ENCODE peak calls at places on chromosomes 2 and 18, in seven cellular contexts. V is heart right ventricle; J is RPMI7951; Q is CD8-positive, alpha-beta T cell; X is NCI-H1105; L is cerebellum; P is HTR-8/SVneo. A is an unnamed sample.

GRCh38 chr2:97808816-97809215 is 95.4 kb downstream of the ZAP70 start:
- DNase-seq in J (peak), P (no peak), Q (no peak), V (no peak), X (no peak), L (no peak), A (no peak)

GRCh38 chr18:76610933-76611749 is 116.1 kb upstream of the ZNF516 start:
- DNase-seq in Q (no peak), P (no peak), V (no peak), J (no peak), L (no peak), X (no peak), A (no peak)

GRCh38 chr18:9782073-9782857 is 74.2 kb downstream of the RAB31 start:
- DNase-seq in V (no peak), J (peak), Q (no peak), P (peak), X (no peak), L (no peak), A (no peak)

GRCh38 chr2:55159037-55159651 is 72.9 kb downstream of the CLHC1 start:
- DNase-seq in P (no peak), V (peak), J (no peak), Q (no peak), X (no peak), L (no peak), A (no peak)

GRCh38 chr2:111975053-111975552 is 76.7 kb downstream of the MERTK start:
- DNase-seq in L (no peak), J (peak), Q (no peak), P (peak), X (peak), V (no peak), A (no peak)

GRCh38 chr18:28875059-28875458 is 698.1 kb upstream of the CDH2 start:
- DNase-seq in P (no peak), J (no peak), V (no peak), X (peak), Q (no peak), L (no peak), A (no peak)

GRCh38 chr2:25030702-25031101 is 11.2 kb upstream of the EFR3B start:
- DNase-seq in X (no peak), P (no peak), Q (no peak), V (no peak), L (no peak), J (no peak), A (no peak)

GRCh38 chr2:241242306-241242705 is 53.8 kb downstream of the ANO7 start:
- DNase-seq in Q (no peak), V (no peak), L (no peak), P (no peak), X (no peak), J (no peak), A (no peak)

GRCh38 chr2:74944987-74945782 is 13.3 kb upstream of the POLE4 start:
- DNase-seq in P (no peak), L (no peak), X (no peak), J (peak), V (no peak), Q (no peak), A (no peak)

GRCh38 chr2:222568866-222569265 is 87.0 kb downstream of the FARSB start:
- DNase-seq in L (peak), V (peak), P (no peak), J (peak), Q (no peak), X (peak), A (no peak)

GRCh38 chr2:157806426-157806825 is 69.7 kb downstream of the ACVR1 start:
- DNase-seq in V (no peak), J (no peak), X (no peak), P (no peak), Q (no peak), L (no peak), A (no peak)

GRCh38 chr2:183532514-183532913 is 408.3 kb downstream of the NUP35 start:
- DNase-seq in V (no peak), J (no peak), Q (no peak), X (no peak), L (no peak), P (no peak), A (no peak)

GRCh38 chr2:202115385-202116060 is 42.5 kb downstream of the KIAA2012 start:
- DNase-seq in L (no peak), Q (no peak), P (peak), X (no peak), V (no peak), J (peak), A (no peak)

GRCh38 chr2:169711751-169712509 is 17.7 kb downstream of the PHOSPHO2 start:
- DNase-seq in X (no peak), L (no peak), V (no peak), J (no peak), Q (no peak), P (no peak), A (no peak)

GRCh38 chr2:35548171-35548570 is 807.4 kb upstream of the CRIM1 start:
- DNase-seq in J (no peak), Q (no peak), P (peak), V (no peak), L (no peak), X (no peak), A (no peak)

GRCh38 chr2:173715483-173715882 is 249.7 kb downstream of the SP3 start:
- DNase-seq in J (peak), P (no peak), L (no peak), Q (no peak), V (no peak), X (no peak), A (no peak)

GRCh38 chr2:66437601-66438497 is 2.9 kb downstream of the MEIS1 start:
- DNase-seq in P (no peak), V (no peak), J (no peak), L (no peak), Q (no peak), X (no peak), A (no peak)

GRCh38 chr2:83221258-83221657 is 1237.8 kb downstream of the SUCLG1 start:
- DNase-seq in X (no peak), L (no peak), Q (no peak), J (no peak), V (no peak), P (peak), A (no peak)

GRCh38 chr18:22670914-22671313 is 253.2 kb upstream of the CTAGE1 start:
- DNase-seq in X (no peak), P (no peak), J (no peak), Q (no peak), L (no peak), V (no peak), A (no peak)

GRCh38 chr2:25326326-25327013 is 15.3 kb downstream of the DNMT3A start:
- DNase-seq in X (no peak), V (no peak), L (no peak), J (no peak), P (no peak), Q (no peak), A (no peak)

GRCh38 chr2:219475278-219475677 is 23.4 kb upstream of the GMPPA start:
- DNase-seq in X (no peak), Q (no peak), P (no peak), J (no peak), V (no peak), L (no peak), A (no peak)

GRCh38 chr2:182763311-182763912 is 47.4 kb downstream of the DNAJC10 start:
- DNase-seq in Q (no peak), V (peak), J (peak), L (peak), P (peak), X (peak), A (no peak)

GRCh38 chr2:53670351-53670750 is 97.3 kb upstream of the CHAC2 start:
- DNase-seq in X (no peak), P (no peak), L (no peak), V (no peak), Q (no peak), J (no peak), A (no peak)

A was measured in immature natural killer cell.